ENCODE peak calls at places on chromosomes 12 and 14, in six cellular contexts. One of them, this sample, is unnamed.
A peak's percentile ranks its signal among the peaks of the same experiment; 100 is the strongest.

GRCh38 chr12:81261508-81262207 is 183.8 kb downstream of the ACSS3 start:
- DNase-seq in fibroblast of mammary gland: no peak
- DNase-seq in effector memory CD4-positive, alpha-beta T cell: no peak
- DNase-seq in Karpas-422: no peak
- DNase-seq in fibroblast of villous mesenchyme: no peak
- DNase-seq in H7: no peak
- DNase-seq in this sample: no peak

GRCh38 chr14:65650843-65651242 is 238.3 kb downstream of the FUT8 start:
- DNase-seq in H7: no peak
- DNase-seq in fibroblast of villous mesenchyme: no peak
- DNase-seq in Karpas-422: no peak
- DNase-seq in effector memory CD4-positive, alpha-beta T cell: no peak
- DNase-seq in fibroblast of mammary gland: no peak
- DNase-seq in this sample: no peak

GRCh38 chr12:53703746-53704145 is 23.5 kb downstream of the CALCOCO1 start:
- DNase-seq in H7: no peak
- DNase-seq in effector memory CD4-positive, alpha-beta T cell: no peak
- DNase-seq in fibroblast of villous mesenchyme: no peak
- DNase-seq in fibroblast of mammary gland: peak; percentile 64
- DNase-seq in Karpas-422: no peak
- DNase-seq in this sample: no peak

GRCh38 chr12:105948331-105948730 is 190.4 kb downstream of the NUAK1 start:
- DNase-seq in H7: no peak
- DNase-seq in effector memory CD4-positive, alpha-beta T cell: no peak
- DNase-seq in fibroblast of mammary gland: no peak
- DNase-seq in Karpas-422: no peak
- DNase-seq in fibroblast of villous mesenchyme: no peak
- DNase-seq in this sample: no peak

GRCh38 chr14:27372771-27373170 is 774.9 kb upstream of the NOVA1 start:
- DNase-seq in Karpas-422: no peak
- DNase-seq in fibroblast of mammary gland: no peak
- DNase-seq in fibroblast of villous mesenchyme: no peak
- DNase-seq in H7: no peak
- DNase-seq in effector memory CD4-positive, alpha-beta T cell: no peak
- DNase-seq in this sample: no peak

GRCh38 chr12:27619308-27619707 is 76.9 kb upstream of the REP15 start:
- DNase-seq in Karpas-422: no peak
- DNase-seq in effector memory CD4-positive, alpha-beta T cell: no peak
- DNase-seq in fibroblast of villous mesenchyme: peak; percentile 83
- DNase-seq in H7: no peak
- DNase-seq in fibroblast of mammary gland: peak; percentile 91
- DNase-seq in this sample: no peak

GRCh38 chr12:109102491-109102890 is 5.1 kb downstream of the UNG start:
- DNase-seq in Karpas-422: no peak
- DNase-seq in fibroblast of mammary gland: no peak
- DNase-seq in fibroblast of villous mesenchyme: no peak
- DNase-seq in H7: no peak
- DNase-seq in effector memory CD4-positive, alpha-beta T cell: no peak
- DNase-seq in this sample: no peak

GRCh38 chr12:80151131-80151530 is 51.8 kb downstream of the OTOGL start:
- DNase-seq in effector memory CD4-positive, alpha-beta T cell: no peak
- DNase-seq in fibroblast of mammary gland: no peak
- DNase-seq in H7: no peak
- DNase-seq in fibroblast of villous mesenchyme: no peak
- DNase-seq in Karpas-422: no peak
- DNase-seq in this sample: no peak

GRCh38 chr12:23729354-23729753 is 220.1 kb downstream of the SOX5 start:
- DNase-seq in H7: no peak
- DNase-seq in effector memory CD4-positive, alpha-beta T cell: no peak
- DNase-seq in fibroblast of villous mesenchyme: no peak
- DNase-seq in Karpas-422: no peak
- DNase-seq in fibroblast of mammary gland: peak; percentile 17
- DNase-seq in this sample: no peak

GRCh38 chr14:72594099-72594901 is 299.6 kb downstream of the DPF3 start:
- DNase-seq in fibroblast of mammary gland: no peak
- DNase-seq in H7: no peak
- DNase-seq in fibroblast of villous mesenchyme: no peak
- DNase-seq in effector memory CD4-positive, alpha-beta T cell: peak; percentile 8
- DNase-seq in Karpas-422: no peak
- DNase-seq in this sample: peak; percentile 22

GRCh38 chr14:55333785-55334485 is 62.7 kb downstream of the FBXO34 start:
- DNase-seq in H7: no peak
- DNase-seq in fibroblast of mammary gland: no peak
- DNase-seq in Karpas-422: no peak
- DNase-seq in fibroblast of villous mesenchyme: peak; percentile 95
- DNase-seq in effector memory CD4-positive, alpha-beta T cell: no peak
- DNase-seq in this sample: no peak

GRCh38 chr12:67356400-67356799 is 87.2 kb downstream of the CAND1 start:
- DNase-seq in fibroblast of villous mesenchyme: no peak
- DNase-seq in fibroblast of mammary gland: no peak
- DNase-seq in Karpas-422: no peak
- DNase-seq in H7: no peak
- DNase-seq in effector memory CD4-positive, alpha-beta T cell: no peak
- DNase-seq in this sample: no peak
- H3K4me3 ChIP-seq in fibroblast of villous mesenchyme: no peak overlapping the region
- H3K4me3 ChIP-seq in fibroblast of mammary gland: no peak overlapping the region
- H3K4me3 ChIP-seq in Karpas-422: no peak overlapping the region
- H3K4me3 ChIP-seq in H7: no peak overlapping the region
- H3K4me3 ChIP-seq in effector memory CD4-positive, alpha-beta T cell: no peak overlapping the region
- H3K4me3 ChIP-seq in this sample: no peak overlapping the region

GRCh38 chr14:22226381-22226780 is 362.6 kb downstream of the DAD1 start:
- DNase-seq in effector memory CD4-positive, alpha-beta T cell: no peak
- DNase-seq in fibroblast of villous mesenchyme: no peak
- DNase-seq in H7: peak; percentile 15
- DNase-seq in Karpas-422: peak; percentile 94
- DNase-seq in fibroblast of mammary gland: no peak
- DNase-seq in this sample: peak; percentile 24

GRCh38 chr14:22218729-22219128 is 370.3 kb downstream of the DAD1 start:
- DNase-seq in effector memory CD4-positive, alpha-beta T cell: no peak
- DNase-seq in fibroblast of mammary gland: no peak
- DNase-seq in Karpas-422: no peak
- DNase-seq in H7: no peak
- DNase-seq in fibroblast of villous mesenchyme: no peak
- DNase-seq in this sample: peak; percentile 2

GRCh38 chr14:22225526-22226133 is 363.4 kb downstream of the DAD1 start:
- DNase-seq in effector memory CD4-positive, alpha-beta T cell: no peak
- DNase-seq in fibroblast of villous mesenchyme: peak; percentile 11
- DNase-seq in fibroblast of mammary gland: no peak
- DNase-seq in Karpas-422: no peak
- DNase-seq in H7: no peak
- DNase-seq in this sample: no peak

GRCh38 chr14:22220427-22220826 is 368.6 kb downstream of the DAD1 start:
- DNase-seq in fibroblast of mammary gland: no peak
- DNase-seq in fibroblast of villous mesenchyme: no peak
- DNase-seq in effector memory CD4-positive, alpha-beta T cell: no peak
- DNase-seq in H7: no peak
- DNase-seq in Karpas-422: no peak
- DNase-seq in this sample: no peak

GRCh38 chr14:22221508-22221907 is 367.5 kb downstream of the DAD1 start:
- DNase-seq in effector memory CD4-positive, alpha-beta T cell: no peak
- DNase-seq in H7: peak; percentile 6
- DNase-seq in Karpas-422: peak; percentile 78
- DNase-seq in fibroblast of villous mesenchyme: peak; percentile 19
- DNase-seq in fibroblast of mammary gland: peak; percentile 29
- DNase-seq in this sample: peak; percentile 1
- H3K4me3 ChIP-seq in effector memory CD4-positive, alpha-beta T cell: no peak overlapping the region
- H3K4me3 ChIP-seq in H7: no peak overlapping the region
- H3K4me3 ChIP-seq in Karpas-422: no peak overlapping the region
- H3K4me3 ChIP-seq in fibroblast of villous mesenchyme: no peak overlapping the region
- H3K4me3 ChIP-seq in fibroblast of mammary gland: no peak overlapping the region
- H3K4me3 ChIP-seq in this sample: no peak overlapping the region

DNA sequence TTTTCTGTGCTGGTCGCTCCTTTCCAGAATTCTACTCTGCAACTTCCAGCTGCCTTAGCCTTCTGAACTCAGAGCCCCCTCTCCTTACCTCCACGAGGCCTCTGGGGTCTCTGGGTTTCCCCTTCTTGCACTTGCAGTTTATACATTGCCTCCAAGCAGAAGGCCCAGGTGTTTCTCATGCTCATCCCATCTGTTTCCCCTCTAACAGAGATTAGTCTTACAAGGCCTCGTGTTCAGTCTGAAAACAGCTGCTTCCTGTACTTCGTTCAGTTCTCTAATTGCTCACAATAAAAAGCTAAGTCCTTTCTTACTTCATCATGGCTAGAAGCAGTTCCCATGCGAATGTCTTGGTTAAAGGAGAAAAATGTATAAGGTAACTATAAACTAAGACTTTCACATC is 134.4 kb upstream of the FGD4 start:
- DNase-seq in H7: no peak
- DNase-seq in fibroblast of villous mesenchyme: peak; percentile 91
- DNase-seq in effector memory CD4-positive, alpha-beta T cell: no peak
- DNase-seq in fibroblast of mammary gland: peak; percentile 71
- DNase-seq in Karpas-422: peak; percentile 91
- DNase-seq in this sample: peak; percentile 70
- H3K4me3 ChIP-seq in H7: no peak overlapping the region
- H3K4me3 ChIP-seq in fibroblast of villous mesenchyme: no peak overlapping the region
- H3K4me3 ChIP-seq in effector memory CD4-positive, alpha-beta T cell: no peak overlapping the region
- H3K4me3 ChIP-seq in fibroblast of mammary gland: no peak overlapping the region
- H3K4me3 ChIP-seq in Karpas-422: peak overlapping the region; percentile 44
- H3K4me3 ChIP-seq in this sample: no peak overlapping the region

GRCh38 chr12:58819945-58820344 is 100.4 kb downstream of the LRIG3 start:
- DNase-seq in effector memory CD4-positive, alpha-beta T cell: no peak
- DNase-seq in H7: no peak
- DNase-seq in fibroblast of villous mesenchyme: no peak
- DNase-seq in fibroblast of mammary gland: peak; percentile 14
- DNase-seq in Karpas-422: no peak
- DNase-seq in this sample: no peak
- H3K4me3 ChIP-seq in effector memory CD4-positive, alpha-beta T cell: no peak overlapping the region
- H3K4me3 ChIP-seq in H7: no peak overlapping the region
- H3K4me3 ChIP-seq in fibroblast of villous mesenchyme: no peak overlapping the region
- H3K4me3 ChIP-seq in fibroblast of mammary gland: no peak overlapping the region
- H3K4me3 ChIP-seq in Karpas-422: no peak overlapping the region
- H3K4me3 ChIP-seq in this sample: no peak overlapping the region

GRCh38 chr12:16668198-16668597 is 62.2 kb upstream of the LMO3 start:
- DNase-seq in H7: no peak
- DNase-seq in fibroblast of villous mesenchyme: no peak
- DNase-seq in Karpas-422: no peak
- DNase-seq in fibroblast of mammary gland: no peak
- DNase-seq in effector memory CD4-positive, alpha-beta T cell: no peak
- DNase-seq in this sample: no peak
- H3K4me3 ChIP-seq in H7: no peak overlapping the region
- H3K4me3 ChIP-seq in fibroblast of villous mesenchyme: no peak overlapping the region
- H3K4me3 ChIP-seq in Karpas-422: no peak overlapping the region
- H3K4me3 ChIP-seq in fibroblast of mammary gland: no peak overlapping the region
- H3K4me3 ChIP-seq in effector memory CD4-positive, alpha-beta T cell: no peak overlapping the region
- H3K4me3 ChIP-seq in this sample: no peak overlapping the region